ENCODE peak calls at places on chromosome 20, in four cellular contexts. B is heart right ventricle, D is GM12864, V is BJ. G is an unnamed sample.

GRCh38 chr20:52665441-52665840 is 306.7 kb upstream of the TSHZ2 start:
- DNase-seq in V (no peak), B (no peak), D (no peak), G (no peak)

GRCh38 chr20:61742097-61742805 is 323.4 kb downstream of the TAF4 start:
- DNase-seq in D (no peak), V (no peak), B (no peak), G (no peak)

GRCh38 chr20:18511566-18511965 is 3.8 kb downstream of the SEC23B start:
- DNase-seq in B (no peak), D (no peak), V (no peak), G (no peak)

GRCh38 chr20:12965880-12966270 is 42.9 kb upstream of the SPTLC3 start:
- DNase-seq in V (no peak), B (no peak), D (no peak), G (no peak)

GRCh38 chr20:63520939-63521601 is 505 bp downstream of the PPDPF start:
- DNase-seq in B (peak), V (no peak), D (no peak), G (no peak)

GRCh38 chr20:61953789-61954125 is 111.9 kb downstream of the TAF4 start:
- DNase-seq in B (no peak), V (no peak), D (no peak), G (no peak)

GRCh38 chr20:19909696-19910095 is 107.5 kb upstream of the NAA20 start:
- DNase-seq in D (no peak), V (no peak), B (peak), G (no peak)

GRCh38 chr20:9996944-9997343 is 37.8 kb upstream of the ANKEF1 start:
- DNase-seq in B (no peak), V (no peak), D (no peak), G (no peak)

GRCh38 chr20:47228654-47229053 is 127.8 kb downstream of the ZMYND8 start:
- DNase-seq in V (no peak), D (no peak), B (peak), G (no peak)

GRCh38 chr20:8227293-8227692 is 95.2 kb downstream of the PLCB1 start:
- DNase-seq in V (no peak), D (no peak), B (no peak), G (no peak)

GRCh38 chr20:46204594-46205205 is 86.6 kb downstream of the CD40 start:
- DNase-seq in V (no peak), B (no peak), D (no peak), G (no peak)

GRCh38 chr20:16491277-16491912 is 81.9 kb downstream of the KIF16B start:
- DNase-seq in V (no peak), D (no peak), B (no peak), G (peak)

GRCh38 chr20:910132-910839 is 5.8 kb downstream of the ANGPT4 start:
- DNase-seq in V (no peak), D (no peak), B (no peak), G (no peak)

GRCh38 chr20:25238319-25239037 is 9.4 kb upstream of the PYGB start:
- DNase-seq in D (no peak), B (no peak), V (no peak), G (no peak)

GRCh38 chr20:38859070-38859690 is 53.7 kb downstream of the PPP1R16B start:
- DNase-seq in V (no peak), B (no peak), D (no peak), G (no peak)

GRCh38 chr20:64106435-64106961 is 867 bp downstream of the NPBWR2 start:
- DNase-seq in D (no peak), B (no peak), V (no peak), G (no peak)

GRCh38 chr20:25247100-25247665 is 702 bp upstream of the PYGB start:
- DNase-seq in V (no peak), D (no peak), B (peak), G (no peak)

GRCh38 chr20:36544134-36545018 is 3.1 kb downstream of the MYL9 start:
- DNase-seq in V (peak), B (peak), D (no peak), G (no peak)

GRCh38 chr20:54346269-54346668 is 129.1 kb upstream of the DOK5 start:
- DNase-seq in V (no peak), D (no peak), B (no peak), G (no peak)

GRCh38 chr20:54095824-54096223 is 25.4 kb upstream of the BCAS1 start:
- DNase-seq in V (no peak), B (no peak), D (no peak), G (no peak)

GRCh38 chr20:41552295-41553068 is 65.7 kb downstream of the CHD6 start:
- DNase-seq in B (no peak), V (no peak), D (no peak), G (no peak)
- TF ChIP-seq CTCF in B (no peak), V (no peak), D (no peak), G (no peak)

DNA sequence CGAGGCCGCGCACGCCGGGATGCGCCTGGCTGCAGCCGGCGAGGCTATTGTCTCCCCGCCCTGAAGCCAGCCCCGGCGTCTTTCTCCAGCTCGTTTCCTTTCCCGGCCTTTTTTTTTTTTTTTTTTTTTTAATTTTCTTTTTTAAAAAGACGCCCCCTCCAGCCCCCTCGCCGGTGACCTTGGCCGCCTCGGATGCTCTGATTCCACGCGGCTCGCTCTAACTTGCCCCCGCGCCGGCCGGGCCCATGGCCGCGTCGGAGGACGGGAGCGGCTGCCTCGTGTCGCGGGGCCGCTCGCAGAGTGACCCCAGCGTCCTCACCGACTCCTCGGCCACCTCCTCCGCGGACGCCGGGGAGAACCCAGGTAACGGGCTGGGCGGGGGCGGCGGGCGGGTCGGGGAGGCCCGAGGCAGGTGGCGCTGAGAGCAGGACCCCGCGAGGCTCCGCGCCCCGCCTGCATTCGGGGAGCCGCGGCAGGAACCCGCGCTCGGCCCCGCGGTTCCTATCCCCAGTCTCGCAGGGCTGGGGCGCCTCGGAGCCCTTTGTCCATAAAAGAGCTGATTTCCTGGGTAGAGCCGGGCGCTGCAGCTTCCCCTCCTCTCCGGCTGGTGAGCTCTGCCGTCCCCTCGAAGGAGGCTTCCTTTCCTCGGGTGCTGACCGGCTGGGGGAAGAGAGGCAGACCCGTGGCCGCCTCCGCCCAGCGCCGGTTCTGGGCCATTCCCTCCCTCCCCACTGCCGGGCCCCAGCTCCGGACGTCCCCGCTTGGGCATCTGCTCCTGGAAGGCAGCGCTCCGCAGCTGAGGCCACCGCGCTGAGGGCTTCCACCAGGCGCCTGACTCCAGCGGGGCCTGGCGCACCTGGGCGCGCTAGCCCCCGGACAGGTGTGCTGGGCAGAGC is 678 bp downstream of the PHACTR3 start:
- DNase-seq in D (no peak), B (peak), V (no peak), G (no peak)
- H3K4me3 ChIP-seq in D (no peak), B (peak), V (no peak), G (no peak)

GRCh38 chr20:49320460-49320859 is 42.6 kb upstream of the ZNFX1 start:
- DNase-seq in B (no peak), D (no peak), V (no peak), G (no peak)
- TF ChIP-seq CTCF in B (peak), D (peak), V (peak), G (peak)

GRCh38 chr20:23081263-23081811 is 4.8 kb downstream of the CD93 start:
- DNase-seq in V (no peak), D (no peak), B (no peak), G (no peak)
- H3K4me3 ChIP-seq in V (no peak), D (no peak), B (peak), G (no peak)